ENCODE peak calls at places on chromosome 14, in five cellular contexts. V is GM12878, E is neuronal stem cell, B is mammary epithelial cell, J is MM.1S. P is an unnamed sample. For H3K4me1, the result is how much of the 10 kb centered on the place peaks cover.

GRCh38 chr14:91394105-91395081 is 23.2 kb downstream of the CCDC88C start:
- DNase-seq in J (no peak), V (no peak), E (no peak), B (no peak), P (no peak)

GRCh38 chr14:36264107-36264506 is 56.3 kb downstream of the MBIP start:
- DNase-seq in B (no peak), J (no peak), V (no peak), E (no peak), P (no peak)

GRCh38 chr14:85250369-85250768 is 279.6 kb upstream of the FLRT2 start:
- DNase-seq in E (peak), B (no peak), V (no peak), J (no peak), P (no peak)

GRCh38 chr14:21467620-21468019 is 9.1 kb downstream of the RAB2B start:
- DNase-seq in V (no peak), E (no peak), B (peak), J (no peak), P (peak)

GRCh38 chr14:39339003-39339402 is 93.2 kb downstream of the FBXO33 start:
- DNase-seq in B (no peak), V (no peak), J (no peak), E (peak), P (no peak)

GRCh38 chr14:102731871-102732800 is 45.1 kb upstream of the TRAF3 start:
- DNase-seq in B (no peak), V (no peak), J (no peak), E (no peak), P (no peak)

GRCh38 chr14:91303091-91303923 is 58.8 kb upstream of the GPR68 start:
- DNase-seq in J (peak), E (peak), V (no peak), B (no peak), P (peak)

GRCh38 chr14:87332001-87332400 is 661.0 kb downstream of the GALC start:
- DNase-seq in E (no peak), V (no peak), B (peak), J (no peak), P (peak)

GRCh38 chr14:65229431-65230286 is 127.3 kb upstream of the MAX start:
- DNase-seq in V (no peak), E (peak), B (peak), J (no peak), P (peak)

GRCh38 chr14:54435500-54435981 is 5.6 kb downstream of the CNIH1 start:
- DNase-seq in E (no peak), B (peak), J (no peak), V (no peak), P (peak)
- H3K4me1 ChIP-seq in E (under half), B (under half), J (under half), V (under half), P (under half)

GRCh38 chr14:52266782-52267181 is 716 bp upstream of the PTGDR start:
- DNase-seq in V (no peak), E (no peak), J (no peak), B (peak), P (peak)
- H3K4me2 ChIP-seq in V (no peak), E (no peak), J (no peak), B (no peak), P (no peak)

GRCh38 chr14:61557854-61558253 is 137.5 kb upstream of the HIF1A start:
- DNase-seq in B (no peak), V (no peak), E (no peak), J (no peak), P (no peak)

GRCh38 chr14:61555056-61555838 is 140.1 kb upstream of the HIF1A start:
- DNase-seq in B (peak), V (no peak), J (no peak), E (no peak), P (peak)

GRCh38 chr14:61558271-61558670 is 137.0 kb upstream of the HIF1A start:
- DNase-seq in B (no peak), E (no peak), J (no peak), V (no peak), P (peak)

GRCh38 chr14:61556455-61556854 is 138.9 kb upstream of the HIF1A start:
- DNase-seq in B (no peak), V (no peak), J (no peak), E (no peak), P (no peak)

GRCh38 chr14:61557262-61557661 is 138.1 kb upstream of the HIF1A start:
- DNase-seq in J (no peak), E (no peak), V (no peak), B (no peak), P (no peak)
- H3K4me1 ChIP-seq in J (under half), E (under half), V (under half), B (half or more), P (under half)

GRCh38 chr14:105903971-105904370 is 377.6 kb downstream of the TMEM121 start:
- DNase-seq in V (no peak), B (no peak), E (no peak), J (no peak), P (no peak)

GRCh38 chr14:105902131-105902898 is 375.9 kb downstream of the TMEM121 start:
- DNase-seq in V (no peak), B (no peak), E (no peak), J (no peak), P (no peak)

GRCh38 chr14:105905456-105905855 is 379.1 kb downstream of the TMEM121 start:
- DNase-seq in V (no peak), B (no peak), E (no peak), J (no peak), P (no peak)

GRCh38 chr14:105907276-105907675 is 380.9 kb downstream of the TMEM121 start:
- DNase-seq in E (no peak), J (no peak), B (no peak), V (no peak), P (no peak)

DNA sequence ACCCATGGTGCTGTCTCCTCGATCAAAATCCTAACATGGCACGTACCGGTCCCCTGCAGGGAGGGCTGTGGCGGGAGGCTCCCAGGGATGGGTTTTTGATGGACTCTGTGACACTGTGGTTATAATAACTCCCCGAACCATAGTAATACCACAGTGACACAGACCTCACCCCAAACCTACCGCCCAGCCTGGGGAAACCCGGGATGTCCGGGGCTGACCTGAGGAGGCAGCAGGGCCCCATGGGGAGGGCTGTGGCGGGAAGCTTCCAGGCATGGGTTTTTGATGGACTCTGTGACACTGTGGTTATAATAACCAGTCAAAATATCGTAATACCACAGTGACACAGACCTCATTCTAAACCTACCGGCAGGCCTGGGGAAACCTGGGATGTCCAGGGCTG is 378.0 kb downstream of the TMEM121 start:
- DNase-seq in J (no peak), V (no peak), B (no peak), E (no peak), P (no peak)
- H3K4me2 ChIP-seq in J (no peak), V (peak), B (no peak), E (no peak), P (no peak)

GRCh38 chr14:68513838-68514610 is 278.8 kb downstream of the ZFP36L1 start:
- DNase-seq in V (peak), J (no peak), B (peak), E (no peak), P (no peak)

GRCh38 chr14:68518910-68519686 is 273.8 kb downstream of the ZFP36L1 start:
- DNase-seq in V (no peak), J (no peak), E (no peak), B (peak), P (peak)

GRCh38 chr14:68518180-68518579 is 274.7 kb downstream of the ZFP36L1 start:
- DNase-seq in B (no peak), V (no peak), J (no peak), E (no peak), P (no peak)

GRCh38 chr14:68514611-68515194 is 278.2 kb downstream of the ZFP36L1 start:
- DNase-seq in B (peak), E (no peak), J (no peak), V (no peak), P (no peak)

DNA sequence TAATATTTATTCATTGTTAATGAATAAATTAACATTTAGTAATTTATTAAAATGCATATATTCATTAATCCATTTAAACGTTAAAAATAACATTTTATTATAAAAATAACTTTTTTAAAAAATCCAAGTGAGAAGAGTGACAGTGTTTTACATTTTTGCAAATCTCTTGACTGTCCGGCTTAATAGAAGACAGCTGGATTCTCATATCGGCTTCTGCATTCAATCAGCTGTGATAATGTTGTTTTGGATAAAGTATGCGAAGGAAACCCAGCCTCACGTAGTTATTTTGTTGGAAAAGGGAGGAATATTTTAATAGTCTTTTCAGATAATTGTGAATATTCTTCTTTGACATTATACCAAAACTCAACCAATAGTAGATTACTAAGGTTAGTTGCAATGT is 276.6 kb downstream of the ZFP36L1 start:
- DNase-seq in B (no peak), J (no peak), E (no peak), V (no peak), P (no peak)
- H3K4me1 ChIP-seq in B (half or more), J (under half), E (under half), V (under half), P (under half)

GRCh38 chr14:66959437-66960050 is 229.7 kb upstream of the GARIN2 start:
- DNase-seq in B (no peak), V (no peak), E (no peak), J (no peak), P (no peak)
- H3K4me2 ChIP-seq in B (no peak), V (no peak), E (no peak), J (no peak), P (no peak)

GRCh38 chr14:92958373-92959188 is 35.6 kb downstream of the CHGA start:
- DNase-seq in V (no peak), J (no peak), E (no peak), B (no peak), P (no peak)
- H3K4me1 ChIP-seq in V (under half), J (under half), E (under half), B (under half), P (under half)

P was measured in fibroblast of lung.